ENCODE peak calls at places on chromosomes 3 and 15, in four cellular contexts. R is GM12878, X is HepG2, B is K562. D is an unnamed sample.

GRCh38 chr3:158788446-158788845 is 13.4 kb upstream of the MFSD1 start:
- DNase-seq in R (no peak), X (no peak), B (no peak), D (no peak)

GRCh38 chr3:165753560-165753959 is 83.7 kb downstream of the BCHE start:
- DNase-seq in R (no peak), X (no peak), B (no peak), D (no peak)

GRCh38 chr3:119223511-119223910 is 17.2 kb downstream of the B4GALT4 start:
- DNase-seq in R (no peak), X (no peak), B (no peak), D (no peak)

GRCh38 chr15:77527831-77528231 is 104.9 kb downstream of the LINGO1 start:
- DNase-seq in R (no peak), X (no peak), B (no peak), D (no peak)

GRCh38 chr3:852033-852432 is 240.8 kb upstream of the CNTN6 start:
- DNase-seq in R (no peak), X (no peak), B (no peak), D (no peak)

GRCh38 chr3:192819001-192819569 is 91.7 kb upstream of the FGF12 start:
- DNase-seq in R (peak), X (no peak), B (no peak), D (no peak)

GRCh38 chr15:82543155-82543554 is 2.9 kb upstream of the RPS17 start:
- DNase-seq in R (no peak), X (no peak), B (peak), D (no peak)

GRCh38 chr3:126742057-126742456 is 38.0 kb downstream of the CHCHD6 start:
- DNase-seq in R (no peak), X (no peak), B (no peak), D (no peak)

GRCh38 chr3:21955406-21955805 is 204.4 kb upstream of the ZNF385D start:
- DNase-seq in R (no peak), X (no peak), B (no peak), D (no peak)

GRCh38 chr3:158792709-158793108 is 9.1 kb upstream of the MFSD1 start:
- DNase-seq in R (no peak), X (no peak), B (no peak), D (no peak)

GRCh38 chr3:149114458-149114857 is 15.0 kb upstream of the HPS3 start:
- DNase-seq in R (no peak), X (no peak), B (no peak), D (no peak)

GRCh38 chr3:189981668-189982067 is 139.0 kb downstream of the P3H2 start:
- DNase-seq in R (no peak), X (no peak), B (no peak), D (no peak)

GRCh38 chr3:8644748-8645390 is at the start of gene SSUH2:
- DNase-seq in R (no peak), X (no peak), B (no peak), D (no peak)

GRCh38 chr3:59818033-59818936 is 768.5 kb upstream of the CFAP20DC start:
- DNase-seq in R (no peak), X (no peak), B (peak), D (no peak)

GRCh38 chr15:49415171-49415570 is 7.9 kb upstream of the FGF7 start:
- DNase-seq in R (no peak), X (no peak), B (no peak), D (no peak)

GRCh38 chr15:49423021-49423420 is at the start of gene FGF7:
- DNase-seq in R (no peak), X (peak), B (no peak), D (no peak)

GRCh38 chr15:49421991-49422390 is 1.1 kb upstream of the FGF7 start:
- DNase-seq in R (peak), X (peak), B (peak), D (peak)

GRCh38 chr15:49415638-49416037 is 7.4 kb upstream of the FGF7 start:
- DNase-seq in R (no peak), X (no peak), B (no peak), D (no peak)

GRCh38 chr15:49418811-49419210 is 4.2 kb upstream of the FGF7 start:
- DNase-seq in R (no peak), X (no peak), B (no peak), D (no peak)
- TF ChIP-seq FOXK2 in R (no peak), X (no peak), B (no peak), D (no peak)

DNA sequence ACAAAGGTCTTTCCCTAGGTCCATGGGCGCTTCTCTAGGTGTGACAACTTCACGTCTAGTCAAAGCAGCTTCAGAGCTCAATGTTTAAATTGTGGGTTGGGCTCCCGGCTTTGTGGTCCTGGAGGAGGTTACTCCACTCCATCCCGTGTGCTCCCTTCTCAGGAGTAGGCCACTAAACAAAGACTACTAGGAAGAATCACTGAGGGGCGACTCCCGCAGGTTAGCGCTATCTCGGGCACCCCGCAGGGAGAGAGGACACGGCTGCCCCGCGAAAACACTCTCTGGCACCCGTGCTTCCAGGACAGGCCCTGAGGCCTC is 500 bp downstream of the PARP6 start:
- DNase-seq in R (no peak), X (no peak), B (peak), D (peak)
- TF ChIP-seq BHLHE40 in R (no peak), X (no peak), B (no peak), D (no peak)

GRCh38 chr15:90036343-90036742 is 35.2 kb downstream of the ZNF710 start:
- DNase-seq in R (no peak), X (no peak), B (no peak), D (no peak)

GRCh38 chr15:90038639-90039095 is 37.5 kb downstream of the ZNF710 start:
- DNase-seq in R (no peak), X (peak), B (no peak), D (no peak)

GRCh38 chr15:90037510-90037860 is 36.4 kb downstream of the ZNF710 start:
- DNase-seq in R (no peak), X (peak), B (no peak), D (no peak)

GRCh38 chr15:90036806-90037509 is 35.8 kb downstream of the ZNF710 start:
- DNase-seq in R (no peak), X (no peak), B (no peak), D (no peak)

DNA sequence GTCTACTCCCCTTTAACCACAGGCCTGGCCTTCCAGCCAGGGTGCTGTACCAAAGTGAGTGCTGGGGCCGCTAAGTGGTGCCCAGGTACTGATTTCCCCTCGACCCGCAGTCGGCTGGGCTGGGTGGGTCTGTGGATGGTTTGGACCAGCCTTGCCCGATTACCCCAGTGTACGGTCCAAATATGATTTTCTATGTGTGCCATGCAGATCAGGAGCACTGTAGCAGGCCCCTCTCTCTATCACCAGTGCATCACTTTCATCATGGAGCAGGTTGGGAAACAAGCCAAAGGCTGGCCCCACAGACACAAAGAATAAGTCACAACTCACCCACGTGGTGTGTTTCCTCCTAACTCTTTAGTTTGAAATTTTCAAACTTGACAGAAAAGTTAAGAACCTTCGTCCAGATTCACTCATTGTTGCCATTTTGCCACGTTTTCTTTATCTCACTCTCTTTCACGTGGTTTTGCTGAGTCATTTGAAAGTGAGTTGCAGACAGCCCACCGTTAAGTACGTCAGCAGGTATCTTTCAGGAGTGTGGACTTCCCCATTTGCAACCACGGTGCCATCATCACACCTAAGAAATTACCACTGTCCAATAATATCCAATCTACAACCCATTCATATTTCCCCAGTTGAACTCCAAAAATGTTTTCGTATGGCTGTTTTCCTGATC is 37.0 kb downstream of the ZNF710 start:
- DNase-seq in R (peak), X (peak), B (peak), D (no peak)
- TF ChIP-seq FOXK2 in R (peak), X (no peak), B (peak), D (no peak)

DNA sequence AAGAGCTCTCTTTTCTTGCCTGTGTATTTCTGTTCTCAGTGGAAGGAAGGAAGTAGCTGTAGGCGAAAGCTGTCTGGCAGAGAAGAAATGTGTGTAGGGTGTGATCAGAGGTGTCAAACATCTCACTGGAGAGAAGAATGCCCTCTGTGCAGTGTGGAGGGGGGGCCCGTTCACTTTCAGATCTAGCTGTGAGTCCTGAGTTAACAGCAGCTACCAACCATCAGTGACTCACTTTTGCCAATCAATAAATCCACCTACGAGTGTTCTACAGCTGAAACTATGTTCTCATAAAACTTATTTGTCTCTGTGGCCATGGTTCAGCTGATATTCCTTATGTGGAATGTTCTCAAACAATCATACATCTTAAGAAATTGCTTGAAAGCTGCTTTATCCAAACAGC is 103.7 kb downstream of the FRMD4B start:
- DNase-seq in R (no peak), X (no peak), B (no peak), D (no peak)
- TF ChIP-seq BHLHE40 in R (no peak), X (no peak), B (no peak), D (no peak)

GRCh38 chr3:123024056-123024455 is 3.5 kb downstream of the SEMA5B start:
- DNase-seq in R (no peak), X (no peak), B (no peak), D (no peak)
- TF ChIP-seq FOXK2 in R (no peak), X (no peak), B (no peak), D (no peak)

D was measured in HEK293T.